ENCODE peak calls at places on chromosomes 4 and X, in five cellular contexts. S is mammary epithelial cell, C is GM23338, U is body of pancreas, O is mesothelial cell of epicardium. I is an unnamed sample.

GRCh38 chr4:40939826-40940225 is 190.1 kb downstream of the NSUN7 start:
- DNase-seq in S (no peak), C (no peak), U (no peak), O (no peak), I (no peak)

GRCh38 chr4:121794505-121795192 is 6.5 kb upstream of the EXOSC9 start:
- DNase-seq in S (no peak), C (peak), U (no peak), O (no peak), I (no peak)

GRCh38 chr4:179196511-179196910 is 1754.3 kb upstream of the AGA start:
- DNase-seq in S (no peak), C (peak), U (no peak), O (no peak), I (no peak)

GRCh38 chr4:1299301-1299860 is 9.7 kb downstream of the MAEA start:
- DNase-seq in S (no peak), C (no peak), U (no peak), O (no peak), I (no peak)

GRCh38 chr4:102683846-102684581 is 76.8 kb downstream of the MANBA start:
- DNase-seq in S (peak), C (no peak), U (no peak), O (no peak), I (no peak)

GRCh38 chrX:133370719-133371275 is 44.5 kb downstream of the GPC4 start:
- DNase-seq in S (no peak), C (no peak), U (no peak), O (no peak), I (no peak)

GRCh38 chr4:121632686-121633085 is 64.1 kb downstream of the ANXA5 start:
- DNase-seq in S (no peak), C (no peak), U (no peak), O (no peak), I (no peak)

GRCh38 chr4:155478336-155478825 is 101.6 kb upstream of the MAP9 start:
- DNase-seq in S (no peak), C (no peak), U (no peak), O (no peak), I (no peak)

GRCh38 chrX:12804655-12805054 is 13.4 kb downstream of the PRPS2 start:
- DNase-seq in S (peak), C (no peak), U (no peak), O (no peak), I (no peak)

GRCh38 chrX:13341491-13342101 is 21.7 kb upstream of the ATXN3L start:
- DNase-seq in S (no peak), C (peak), U (no peak), O (no peak), I (no peak)

GRCh38 chr4:90889171-90889570 is 762.0 kb downstream of the CCSER1 start:
- DNase-seq in S (peak), C (no peak), U (no peak), O (no peak), I (no peak)

GRCh38 chr4:123430031-123430430 is 33.4 kb downstream of the SPRY1 start:
- DNase-seq in S (no peak), C (no peak), U (no peak), O (no peak), I (no peak)

I was measured in progenitor cell of endocrine pancreas.